ENCODE peak calls at places on chromosomes 7 and 10, in five cellular contexts. One of them, this sample, is unnamed.

GRCh38 chr10:110279062-110279986 is 25.4 kb downstream of the SMNDC1 start:
- DNase-seq in fibroblast of lung: peak
- DNase-seq in colonic mucosa: peak
- DNase-seq in choroid plexus epithelial cell: peak
- DNase-seq in right lobe of liver: no peak
- DNase-seq in this sample: peak

GRCh38 chr10:50561266-50561665 is 62.5 kb downstream of the SGMS1 start:
- DNase-seq in fibroblast of lung: peak
- DNase-seq in colonic mucosa: no peak
- DNase-seq in choroid plexus epithelial cell: peak
- DNase-seq in right lobe of liver: no peak
- DNase-seq in this sample: peak

GRCh38 chr7:1623810-1624209 is 46.3 kb upstream of the ELFN1 start:
- DNase-seq in fibroblast of lung: no peak
- DNase-seq in colonic mucosa: no peak
- DNase-seq in choroid plexus epithelial cell: no peak
- DNase-seq in right lobe of liver: no peak
- DNase-seq in this sample: no peak

GRCh38 chr10:112446055-112446854 is 459 bp downstream of the ZDHHC6 start:
- DNase-seq in fibroblast of lung: peak
- DNase-seq in colonic mucosa: peak
- DNase-seq in choroid plexus epithelial cell: peak
- DNase-seq in right lobe of liver: no peak
- DNase-seq in this sample: peak

GRCh38 chr7:45646996-45647411 is 72.8 kb downstream of the ADCY1 start:
- DNase-seq in fibroblast of lung: no peak
- DNase-seq in colonic mucosa: no peak
- DNase-seq in choroid plexus epithelial cell: no peak
- DNase-seq in right lobe of liver: no peak
- DNase-seq in this sample: no peak

GRCh38 chr10:124741281-124741921 is 2.8 kb downstream of the FAM53B start:
- DNase-seq in fibroblast of lung: peak
- DNase-seq in colonic mucosa: peak
- DNase-seq in choroid plexus epithelial cell: peak
- DNase-seq in right lobe of liver: peak
- DNase-seq in this sample: peak

GRCh38 chr7:133829336-133829897 is 297.7 kb upstream of the LRGUK start:
- DNase-seq in fibroblast of lung: no peak
- DNase-seq in colonic mucosa: no peak
- DNase-seq in choroid plexus epithelial cell: no peak
- DNase-seq in right lobe of liver: no peak
- DNase-seq in this sample: peak

GRCh38 chr10:27620425-27621397 is 116.6 kb downstream of the RAB18 start:
- DNase-seq in fibroblast of lung: peak
- DNase-seq in colonic mucosa: no peak
- DNase-seq in choroid plexus epithelial cell: no peak
- DNase-seq in right lobe of liver: no peak
- DNase-seq in this sample: peak

GRCh38 chr7:71343821-71344341 is 211.9 kb downstream of the GALNT17 start:
- DNase-seq in fibroblast of lung: no peak
- DNase-seq in colonic mucosa: no peak
- DNase-seq in choroid plexus epithelial cell: no peak
- DNase-seq in right lobe of liver: no peak
- DNase-seq in this sample: no peak

GRCh38 chr10:75291800-75292199 is 56.0 kb upstream of the COMTD1 start:
- DNase-seq in fibroblast of lung: no peak
- DNase-seq in colonic mucosa: no peak
- DNase-seq in choroid plexus epithelial cell: no peak
- DNase-seq in right lobe of liver: no peak
- DNase-seq in this sample: no peak

GRCh38 chr10:72062341-72062740 is 26.0 kb downstream of the SPOCK2 start:
- DNase-seq in fibroblast of lung: no peak
- DNase-seq in colonic mucosa: no peak
- DNase-seq in choroid plexus epithelial cell: no peak
- DNase-seq in right lobe of liver: no peak
- DNase-seq in this sample: peak

GRCh38 chr10:70745555-70745954 is 39.6 kb downstream of the TBATA start:
- DNase-seq in fibroblast of lung: no peak
- DNase-seq in colonic mucosa: no peak
- DNase-seq in choroid plexus epithelial cell: no peak
- DNase-seq in right lobe of liver: no peak
- DNase-seq in this sample: no peak

DNA sequence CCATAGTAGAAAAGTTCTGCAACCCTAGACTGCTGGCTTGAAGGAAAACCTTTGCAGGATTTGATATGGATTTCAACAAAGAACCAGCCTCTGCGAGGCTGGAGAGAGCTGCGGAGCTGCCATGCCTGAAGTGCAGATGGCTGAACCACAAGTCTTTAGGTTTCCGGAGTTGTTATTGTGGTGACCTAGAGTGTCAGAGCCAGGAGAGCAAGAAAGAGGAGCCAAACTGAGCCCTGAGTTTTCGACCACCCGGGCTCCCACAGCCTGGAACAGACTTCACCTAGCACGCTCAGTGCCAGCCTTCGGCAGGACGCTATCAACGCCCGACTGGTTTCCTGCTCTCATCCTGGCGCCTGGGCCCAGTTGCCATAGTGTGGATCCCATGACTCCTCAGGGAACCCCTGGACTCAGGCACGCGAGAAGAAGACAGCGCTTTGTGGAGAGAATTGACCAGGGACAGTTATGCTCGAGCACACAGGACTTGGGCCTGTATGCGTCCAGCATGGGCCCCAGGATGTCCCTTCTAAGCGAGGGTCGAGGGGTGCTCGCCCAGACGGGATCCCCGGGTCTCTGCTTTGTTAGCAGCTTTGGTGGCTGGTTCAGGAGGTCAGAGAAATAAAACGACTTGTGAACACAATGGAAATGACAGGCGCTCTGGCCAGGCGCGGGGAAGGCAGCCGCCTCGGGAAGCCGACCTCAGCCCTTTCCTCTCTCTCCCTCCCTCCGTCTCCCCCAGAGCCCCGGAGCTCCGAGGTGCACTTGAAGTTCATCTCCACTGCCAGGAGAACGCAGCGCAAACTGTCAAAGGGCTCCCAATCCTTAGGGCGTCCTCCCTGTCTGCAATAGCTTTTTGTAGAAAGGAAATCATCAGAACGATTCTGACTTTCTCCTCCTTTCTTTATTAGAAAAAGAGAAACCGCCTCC is 1.8 kb upstream of the GAD2 start:
- DNase-seq in fibroblast of lung: no peak
- DNase-seq in colonic mucosa: no peak
- DNase-seq in choroid plexus epithelial cell: no peak
- DNase-seq in right lobe of liver: no peak
- DNase-seq in this sample: no peak
- H3K4me3 ChIP-seq in fibroblast of lung: no peak
- H3K4me3 ChIP-seq in colonic mucosa: no peak
- H3K4me3 ChIP-seq in choroid plexus epithelial cell: no peak
- H3K4me3 ChIP-seq in right lobe of liver: no peak
- H3K4me3 ChIP-seq in this sample: no peak

DNA sequence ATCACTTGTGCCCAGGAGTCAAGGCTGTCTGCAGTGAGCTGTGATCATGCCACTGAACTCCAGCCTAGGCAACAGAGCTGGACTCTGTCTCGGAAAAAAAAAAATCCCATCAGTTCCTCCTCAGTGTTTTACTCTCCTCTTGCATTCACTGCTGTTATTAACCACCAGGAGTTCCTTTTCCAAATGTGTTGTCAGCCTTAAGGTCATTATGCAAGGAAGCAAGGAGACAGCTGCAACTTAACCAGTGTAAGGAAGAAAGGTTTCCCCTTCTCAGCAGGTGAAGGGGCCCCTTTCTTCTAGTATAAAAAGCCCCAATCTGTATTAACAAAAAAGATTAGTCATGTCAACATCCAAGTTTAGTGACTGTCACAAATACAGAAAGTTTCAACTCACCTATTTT is 86.6 kb upstream of the LEP start:
- DNase-seq in fibroblast of lung: no peak
- DNase-seq in colonic mucosa: no peak
- DNase-seq in choroid plexus epithelial cell: no peak
- DNase-seq in right lobe of liver: no peak
- DNase-seq in this sample: no peak
- H3K4me3 ChIP-seq in fibroblast of lung: no peak
- H3K4me3 ChIP-seq in colonic mucosa: no peak
- H3K4me3 ChIP-seq in choroid plexus epithelial cell: no peak
- H3K4me3 ChIP-seq in right lobe of liver: no peak
- H3K4me3 ChIP-seq in this sample: no peak

DNA sequence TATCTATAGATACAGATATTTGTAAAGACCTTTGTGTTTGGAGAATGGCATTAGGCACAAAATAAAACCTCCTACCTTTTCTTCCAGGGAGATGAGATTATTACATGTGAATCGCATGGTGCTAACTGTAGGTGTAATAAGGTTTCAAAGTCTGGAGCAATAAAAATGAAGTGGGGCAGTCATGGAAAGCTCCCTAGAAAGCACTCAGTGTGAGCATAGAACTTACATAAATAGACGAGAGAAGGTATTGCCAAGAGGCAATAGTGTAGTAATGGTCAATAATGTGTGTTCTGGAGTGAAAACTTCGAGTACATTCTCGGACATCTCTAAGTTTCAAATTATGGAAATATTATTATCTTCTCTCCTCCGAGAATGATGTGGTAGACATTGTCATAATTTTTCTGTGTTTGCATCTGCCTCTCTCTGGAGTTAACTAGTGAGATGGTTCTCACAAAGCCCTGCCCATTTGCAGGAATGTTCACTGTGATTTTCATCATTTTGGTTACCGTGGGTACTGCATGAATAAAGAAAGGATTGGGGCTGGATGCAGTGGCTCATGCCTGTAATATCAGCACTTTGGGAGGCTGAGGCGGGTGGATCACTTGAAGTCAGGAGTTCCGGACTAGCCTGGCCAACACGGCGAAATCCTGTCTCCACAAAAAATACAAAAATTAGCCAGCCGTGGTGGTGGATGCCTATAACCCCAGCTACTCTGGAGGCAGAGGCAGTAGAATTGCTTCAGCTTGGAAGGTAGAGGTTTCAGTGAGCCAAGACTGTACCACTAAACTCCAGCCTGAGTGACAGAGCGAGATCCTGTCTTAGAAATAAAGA is 10.6 kb downstream of the VIM start:
- DNase-seq in fibroblast of lung: peak
- DNase-seq in colonic mucosa: no peak
- DNase-seq in choroid plexus epithelial cell: peak
- DNase-seq in right lobe of liver: no peak
- DNase-seq in this sample: peak
- H3K4me3 ChIP-seq in fibroblast of lung: no peak
- H3K4me3 ChIP-seq in colonic mucosa: no peak
- H3K4me3 ChIP-seq in choroid plexus epithelial cell: no peak
- H3K4me3 ChIP-seq in right lobe of liver: no peak
- H3K4me3 ChIP-seq in this sample: no peak

DNA sequence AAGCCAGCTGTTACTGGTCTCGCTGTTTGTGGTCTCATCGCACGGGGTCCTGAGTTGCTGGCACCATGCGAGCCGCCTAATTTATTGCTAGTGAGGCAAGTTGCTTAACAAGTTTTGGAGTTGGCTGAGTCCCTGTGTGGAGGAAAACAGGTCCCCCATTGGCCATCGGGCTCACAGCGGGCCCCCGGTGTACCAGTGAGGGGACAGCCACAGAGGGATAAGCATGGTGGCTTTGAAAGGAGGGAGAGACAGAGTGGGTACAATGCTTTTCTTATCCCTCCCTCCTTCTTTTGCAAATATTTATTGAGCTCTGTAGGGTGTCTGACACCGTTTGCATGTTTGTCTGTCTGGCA is 2.8 kb downstream of the HTRA1 start:
- DNase-seq in fibroblast of lung: no peak
- DNase-seq in colonic mucosa: no peak
- DNase-seq in choroid plexus epithelial cell: no peak
- DNase-seq in right lobe of liver: no peak
- DNase-seq in this sample: no peak
- H3K4me3 ChIP-seq in fibroblast of lung: peak
- H3K4me3 ChIP-seq in colonic mucosa: no peak
- H3K4me3 ChIP-seq in choroid plexus epithelial cell: peak
- H3K4me3 ChIP-seq in right lobe of liver: no peak
- H3K4me3 ChIP-seq in this sample: peak

DNA sequence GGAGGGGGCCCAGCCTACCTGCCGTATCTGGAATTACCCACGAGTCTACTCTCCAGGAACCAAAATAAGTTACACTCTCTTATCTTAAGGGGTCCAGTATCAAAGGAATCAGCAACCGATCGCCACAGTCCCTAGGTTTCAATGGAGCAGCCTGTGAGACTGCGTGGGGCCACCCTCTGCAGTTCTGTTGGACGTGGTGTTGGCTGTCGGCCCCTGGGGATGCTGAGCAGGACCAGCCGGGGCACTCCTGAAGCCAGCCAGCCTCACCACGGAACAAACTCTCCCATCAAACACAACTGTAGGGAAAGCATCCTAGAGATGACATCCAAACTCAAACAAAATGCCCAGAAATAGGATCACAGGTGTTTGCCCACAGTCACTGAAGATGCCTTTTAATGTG is 25.5 kb upstream of the ABLIM1 start:
- DNase-seq in fibroblast of lung: no peak
- DNase-seq in colonic mucosa: no peak
- DNase-seq in choroid plexus epithelial cell: no peak
- DNase-seq in right lobe of liver: no peak
- DNase-seq in this sample: no peak
- H3K4me3 ChIP-seq in fibroblast of lung: no peak
- H3K4me3 ChIP-seq in colonic mucosa: no peak
- H3K4me3 ChIP-seq in choroid plexus epithelial cell: no peak
- H3K4me3 ChIP-seq in right lobe of liver: no peak
- H3K4me3 ChIP-seq in this sample: peak

GRCh38 chr7:100641463-100641859 is at the start of gene TFR2:
- DNase-seq in fibroblast of lung: no peak
- DNase-seq in colonic mucosa: no peak
- DNase-seq in choroid plexus epithelial cell: no peak
- DNase-seq in right lobe of liver: peak
- DNase-seq in this sample: no peak

GRCh38 chr7:100640438-100641410 is 628 bp downstream of the TFR2 start:
- DNase-seq in fibroblast of lung: no peak
- DNase-seq in colonic mucosa: no peak
- DNase-seq in choroid plexus epithelial cell: no peak
- DNase-seq in right lobe of liver: no peak
- DNase-seq in this sample: no peak

GRCh38 chr7:100642534-100642907 is 1.2 kb upstream of the TFR2 start:
- DNase-seq in fibroblast of lung: no peak
- DNase-seq in colonic mucosa: peak
- DNase-seq in choroid plexus epithelial cell: no peak
- DNase-seq in right lobe of liver: peak
- DNase-seq in this sample: no peak

GRCh38 chr7:100639995-100640394 is 1.4 kb downstream of the TFR2 start:
- DNase-seq in fibroblast of lung: no peak
- DNase-seq in colonic mucosa: no peak
- DNase-seq in choroid plexus epithelial cell: no peak
- DNase-seq in right lobe of liver: no peak
- DNase-seq in this sample: no peak

DNA sequence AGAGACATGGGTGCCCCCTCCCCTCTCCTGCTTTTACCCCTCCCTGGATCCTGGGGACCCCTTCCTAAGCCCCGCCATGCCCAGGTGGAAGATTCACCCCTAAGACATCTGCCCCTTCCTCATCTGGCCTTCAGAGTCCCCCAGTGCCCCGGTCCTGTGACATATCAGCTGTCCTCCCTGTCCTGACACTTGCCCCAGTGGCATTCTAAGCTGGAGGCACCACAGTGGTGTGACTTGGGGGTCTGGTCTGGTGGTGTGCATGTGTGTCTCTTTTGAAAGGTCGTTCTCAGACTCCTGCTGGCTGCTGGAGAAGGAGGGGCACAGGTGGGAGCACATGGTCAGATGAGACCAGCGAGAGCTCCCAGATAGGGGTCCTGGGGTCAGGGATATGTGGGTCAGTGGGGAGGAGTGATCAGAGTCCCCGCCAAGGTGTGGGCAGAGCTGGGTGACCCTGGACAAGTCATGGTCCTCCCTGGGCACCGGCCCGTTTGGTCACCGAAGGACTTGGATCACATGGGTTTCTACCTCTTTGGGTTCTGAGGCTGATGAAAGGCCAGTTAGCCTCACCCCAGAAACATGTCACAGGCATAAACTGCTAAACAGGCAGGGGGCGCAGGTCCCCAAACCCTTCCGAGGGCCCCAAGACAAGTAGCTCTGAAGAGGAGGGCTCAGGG is 645 bp upstream of the TFR2 start:
- DNase-seq in fibroblast of lung: no peak
- DNase-seq in colonic mucosa: no peak
- DNase-seq in choroid plexus epithelial cell: no peak
- DNase-seq in right lobe of liver: no peak
- DNase-seq in this sample: no peak
- H3K4me3 ChIP-seq in fibroblast of lung: no peak
- H3K4me3 ChIP-seq in colonic mucosa: no peak
- H3K4me3 ChIP-seq in choroid plexus epithelial cell: no peak
- H3K4me3 ChIP-seq in right lobe of liver: peak
- H3K4me3 ChIP-seq in this sample: no peak

This sample was measured in adipocyte.